ENCODE peak calls at places on chromosome 1, in four cellular contexts. C is pancreas, V is cardiac fibroblast, E is IMR-90. G is an unnamed sample.

GRCh38 chr1:227883641-227884301 is 64.0 kb downstream of the WNT9A start:
- DNase-seq in C (no peak), V (no peak), E (no peak), G (no peak)

GRCh38 chr1:10272274-10272673 is 61.9 kb downstream of the KIF1B start:
- DNase-seq in C (no peak), V (no peak), E (no peak), G (no peak)

GRCh38 chr1:185813401-185813979 is 79.3 kb downstream of the HMCN1 start:
- DNase-seq in C (no peak), V (peak), E (peak), G (peak)

GRCh38 chr1:184545601-184546000 is 158.8 kb downstream of the C1orf21 start:
- DNase-seq in C (no peak), V (peak), E (peak), G (peak)

GRCh38 chr1:13540871-13541270 is 27.1 kb upstream of the LRRC38 start:
- DNase-seq in C (no peak), V (no peak), E (no peak), G (no peak)

GRCh38 chr1:47399841-47400144 is 16.3 kb upstream of the FOXE3 start:
- DNase-seq in C (no peak), V (no peak), E (no peak), G (no peak)

GRCh38 chr1:227316941-227317540 is 1.3 kb downstream of the CDC42BPA start:
- DNase-seq in C (no peak), V (peak), E (peak), G (peak)

GRCh38 chr1:65965112-65965511 is 172.4 kb downstream of the PDE4B start:
- DNase-seq in C (no peak), V (no peak), E (no peak), G (no peak)

GRCh38 chr1:2133039-2133878 is 61.3 kb downstream of the FAAP20 start:
- DNase-seq in C (peak), V (peak), E (peak), G (peak)

GRCh38 chr1:11023201-11023600 is 10.7 kb downstream of the TARDBP start:
- DNase-seq in C (no peak), V (no peak), E (no peak), G (no peak)

DNA sequence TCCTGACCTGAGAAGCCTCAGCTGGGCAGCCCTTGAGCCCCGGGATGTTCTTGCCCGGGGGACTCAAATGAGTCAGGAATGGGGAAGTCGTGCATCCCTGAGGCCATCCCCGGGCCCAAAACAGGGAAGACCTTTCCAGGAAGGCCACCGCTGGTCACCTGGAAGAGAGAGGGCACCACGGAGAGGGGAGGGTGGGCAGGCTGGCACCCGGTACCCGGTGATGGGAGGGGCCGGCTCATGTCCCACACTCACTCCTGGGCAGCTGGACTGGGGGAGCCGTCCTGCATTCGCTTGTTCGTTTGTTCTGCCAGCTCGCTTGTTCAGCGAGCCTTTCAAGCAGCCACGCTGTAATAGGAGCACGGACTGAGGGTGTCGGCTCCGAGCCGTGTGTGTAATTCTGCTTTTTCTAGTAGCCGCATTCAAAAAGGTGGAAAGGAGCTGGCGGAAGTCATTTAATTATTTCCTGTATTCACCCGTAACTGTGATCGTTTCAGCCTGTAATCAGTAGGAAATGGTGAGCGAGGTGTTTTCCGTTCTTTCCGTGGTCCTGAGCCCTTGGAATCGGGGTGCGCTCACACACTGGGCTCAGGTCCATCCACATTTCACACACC is 48.4 kb upstream of the CCDC27 start:
- DNase-seq in C (no peak), V (no peak), E (no peak), G (peak)
- H3K4me3 ChIP-seq in C (no peak), V (no peak), E (no peak), G (no peak)

GRCh38 chr1:44268054-44268453 is 54.8 kb downstream of the DMAP1 start:
- DNase-seq in C (no peak), V (no peak), E (no peak), G (no peak)
- H3K4me3 ChIP-seq in C (no peak), V (no peak), E (no peak), G (no peak)

GRCh38 chr1:35324486-35324885 is 56.0 kb downstream of the ZMYM4 start:
- DNase-seq in C (no peak), V (peak), E (peak), G (peak)
- H3K4me3 ChIP-seq in C (no peak), V (no peak), E (no peak), G (no peak)

DNA sequence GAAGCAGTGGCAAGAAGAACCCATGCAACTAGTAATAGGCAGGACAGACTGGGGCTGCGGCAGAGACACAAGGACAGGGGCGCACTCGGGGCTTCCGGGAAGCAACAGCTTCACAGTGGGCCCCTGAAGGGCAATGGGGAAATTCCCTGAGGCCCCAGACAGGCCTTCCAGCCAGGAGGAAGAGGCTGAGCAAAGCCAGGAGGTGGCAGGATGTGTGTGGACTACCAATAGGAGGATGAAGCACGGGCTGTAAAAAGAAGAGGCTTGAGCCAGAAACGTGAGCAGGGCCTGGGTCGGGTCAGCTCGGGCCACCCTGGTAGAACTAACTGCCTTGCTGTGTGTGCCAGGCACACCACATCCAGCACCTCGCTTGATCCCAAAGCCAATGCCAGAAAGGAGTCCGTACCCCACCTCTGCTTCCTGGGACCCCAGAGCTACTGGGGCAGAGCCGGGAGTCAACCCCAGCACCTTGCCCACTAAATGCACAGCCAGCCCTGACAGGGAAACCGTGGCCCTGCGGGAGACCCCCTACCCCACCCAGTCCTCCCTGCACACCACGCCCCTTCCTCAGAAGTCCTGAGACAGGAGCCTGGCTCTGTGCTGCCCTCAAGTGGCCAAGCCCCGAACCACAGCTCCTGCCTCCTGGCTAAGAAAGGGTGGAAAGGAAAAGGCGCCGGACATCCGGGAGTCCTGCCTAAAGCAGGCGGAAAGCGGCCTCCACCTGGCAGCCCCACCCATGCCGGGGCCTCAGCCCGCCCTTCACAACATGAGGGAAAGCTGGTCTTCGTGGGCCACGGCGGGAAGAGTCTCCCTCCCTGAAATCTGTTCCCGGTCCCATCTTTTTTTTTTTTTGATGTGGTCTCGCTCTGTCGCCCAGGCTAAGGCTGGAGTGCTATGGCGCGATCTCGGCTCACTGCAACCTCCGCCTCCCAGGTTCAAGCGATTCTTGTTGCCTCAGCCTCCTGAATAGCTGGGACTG is 33.7 kb downstream of the TTC39A start:
- DNase-seq in C (peak), V (peak), E (peak), G (peak)
- H3K4me3 ChIP-seq in C (peak), V (no peak), E (peak), G (peak)

DNA sequence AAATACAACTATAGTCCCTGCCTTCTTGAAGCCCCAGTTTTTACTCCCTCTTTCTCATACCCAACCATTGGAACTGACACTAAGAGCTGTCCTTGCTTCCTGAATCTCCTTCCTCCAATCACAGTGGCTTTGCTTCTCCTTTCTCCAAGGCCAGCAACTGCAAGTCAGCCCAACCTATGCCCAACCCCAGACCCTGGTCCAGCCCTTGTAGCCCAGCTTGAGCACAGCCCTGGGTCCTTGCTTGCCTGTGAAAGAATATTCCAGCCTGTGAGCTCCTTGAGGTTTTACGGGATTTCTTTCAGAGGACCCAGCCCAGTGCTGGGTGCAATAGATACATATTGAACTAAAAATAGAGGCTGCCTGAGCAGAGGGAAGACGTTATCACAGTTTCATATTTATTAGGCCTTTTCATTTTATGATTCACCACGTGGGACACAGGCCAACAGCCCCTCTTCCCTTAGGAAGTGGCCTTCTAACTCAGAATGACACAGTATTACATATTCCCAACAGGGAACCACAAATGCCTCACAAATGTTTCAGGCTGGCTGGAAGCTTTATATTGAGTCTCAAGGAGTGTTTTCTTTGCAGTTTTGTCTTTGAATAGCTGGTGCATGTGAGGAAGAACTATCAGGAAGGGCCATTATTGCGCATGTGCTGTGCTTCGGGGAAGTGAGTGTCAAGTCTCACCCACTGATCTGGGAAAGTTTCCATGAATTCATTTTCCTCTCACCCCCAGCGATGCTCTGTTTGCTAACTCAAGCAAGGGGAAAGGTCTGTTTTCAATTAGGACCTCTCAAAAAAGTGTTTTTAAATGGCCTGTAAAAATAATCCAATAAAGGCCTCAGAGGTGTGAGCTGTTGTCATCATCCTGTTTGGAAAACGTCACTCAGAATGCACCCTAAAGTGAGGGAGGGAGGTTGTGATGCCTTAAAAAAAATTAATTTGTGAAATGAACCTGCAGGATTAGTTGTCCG is 92.3 kb upstream of the NFIA start:
- DNase-seq in C (peak), V (peak), E (peak), G (peak)
- H3K4me3 ChIP-seq in C (no peak), V (no peak), E (no peak), G (no peak)

DNA sequence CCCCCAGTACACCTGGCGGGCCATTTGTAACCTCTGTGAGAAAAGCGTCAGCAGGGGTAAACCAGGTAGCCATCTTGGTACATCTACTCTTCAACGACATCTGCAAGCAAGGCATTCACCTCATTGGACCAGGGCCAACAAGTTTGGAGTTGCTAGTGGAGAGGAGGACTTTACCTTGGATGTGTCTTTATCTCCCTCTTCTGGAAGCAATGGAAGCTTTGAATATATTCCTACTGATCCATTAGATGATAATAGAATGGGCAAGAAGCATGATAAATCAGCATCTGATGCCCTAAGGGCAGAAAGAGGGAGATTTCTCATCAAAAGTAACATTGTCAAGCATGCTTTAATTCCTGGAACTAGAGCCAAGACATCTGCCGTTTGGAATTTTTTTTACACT is 2.5 kb downstream of the ZBED6 start:
- DNase-seq in C (peak), V (no peak), E (no peak), G (peak)
- H3K4me3 ChIP-seq in C (no peak), V (no peak), E (no peak), G (no peak)

G was measured in epithelial cell of esophagus.